ENCODE peak calls at places on chromosome 22, in five cellular contexts. K is fibroblast of lung; A is effector memory CD8-positive, alpha-beta T cell; S is NCI-H2171; C is mucosa of descending colon. L is an unnamed sample.

GRCh38 chr22:39343259-39344045 is 6.3 kb upstream of the SYNGR1 start:
- DNase-seq in A (peak; percentile 44), S (peak; percentile 60), C (peak; percentile 75), K (peak; percentile 41), L (peak; percentile 19)

GRCh38 chr22:43038325-43038724 is 23.4 kb upstream of the PACSIN2 start:
- DNase-seq in A (no peak), K (no peak), S (no peak), C (no peak), L (no peak)

GRCh38 chr22:19844423-19845368 is 10.0 kb downstream of the GNB1L start:
- DNase-seq in S (no peak), K (peak; percentile 56), A (no peak), C (peak; percentile 16), L (no peak)

GRCh38 chr22:42651134-42651533 is 1.9 kb upstream of the CYB5R3 start:
- DNase-seq in S (no peak), C (no peak), K (peak; percentile 51), A (no peak), L (no peak)

GRCh38 chr22:47901911-47902310 is 1139.5 kb downstream of the TBC1D22A start:
- DNase-seq in A (no peak), S (no peak), C (no peak), K (no peak), L (no peak)

GRCh38 chr22:38271927-38272372 is 860 bp downstream of the TMEM184B start:
- DNase-seq in A (peak; percentile 14), S (peak; percentile 52), C (peak; percentile 75), K (no peak), L (no peak)

GRCh38 chr22:49993649-49994360 is 18.8 kb downstream of the IL17REL start:
- DNase-seq in K (no peak), C (no peak), A (no peak), S (no peak), L (no peak)

GRCh38 chr22:30040499-30041055 is 39.7 kb upstream of the HORMAD2 start:
- DNase-seq in C (no peak), S (no peak), A (no peak), K (no peak), L (no peak)

GRCh38 chr22:38863531-38864131 is 8.4 kb downstream of the CBX6 start:
- DNase-seq in K (no peak), A (no peak), S (no peak), C (no peak), L (no peak)

GRCh38 chr22:39475902-39476301 is 19.1 kb downstream of the MGAT3 start:
- DNase-seq in C (no peak), K (no peak), S (no peak), A (no peak), L (no peak)

GRCh38 chr22:44940121-44940520 is 69.7 kb downstream of the PHF21B start:
- DNase-seq in C (no peak), S (no peak), K (no peak), A (no peak), L (no peak)

GRCh38 chr22:37577957-37578356 is 1.9 kb downstream of the LGALS2 start:
- DNase-seq in C (no peak), A (no peak), S (no peak), K (no peak), L (no peak)

L was measured in KG1.